ENCODE peak calls at places on chromosomes 13 and 19, in ten cellular contexts. A is IMR-90, T is spleen, R is body of pancreas, M is astrocyte of the spinal cord, V is tibial nerve, S is tibial artery, H is cardiac muscle cell, I is BJ, J is fibroblast of mammary gland. P is an unnamed sample.

GRCh38 chr19:31292639-31293185 is 56.5 kb downstream of the TSHZ3 start:
- DNase-seq in H (no peak), A (no peak), S (no peak), I (no peak), J (no peak), R (no peak), T (no peak), V (no peak), M (no peak), P (no peak)

GRCh38 chr19:28140201-28140600 is 1072.8 kb downstream of the UQCRFS1 start:
- DNase-seq in V (no peak), M (no peak), A (no peak), J (no peak), I (no peak), S (no peak), R (no peak), H (no peak), T (no peak), P (no peak)

GRCh38 chr19:1855828-1856255 is 7.5 kb downstream of the KLF16 start:
- DNase-seq in T (peak), J (no peak), R (no peak), M (no peak), A (peak), V (no peak), H (no peak), S (no peak), I (no peak), P (no peak)

GRCh38 chr13:49454388-49455015 is 10.4 kb downstream of the SETDB2 start:
- DNase-seq in T (no peak), J (peak), R (no peak), H (no peak), A (peak), I (peak), V (no peak), S (no peak), M (peak), P (no peak)

GRCh38 chr13:48829536-48829935 is 146.2 kb upstream of the FNDC3A start:
- DNase-seq in J (no peak), R (no peak), I (no peak), S (no peak), T (no peak), A (no peak), H (no peak), V (no peak), M (no peak), P (no peak)

GRCh38 chr13:41670873-41671443 is 213.6 kb downstream of the RGCC start:
- DNase-seq in A (no peak), V (no peak), I (no peak), T (no peak), S (no peak), H (no peak), M (no peak), R (no peak), J (no peak), P (no peak)

GRCh38 chr19:33812388-33813330 is 16.0 kb downstream of the KCTD15 start:
- DNase-seq in H (no peak), I (no peak), R (no peak), V (no peak), J (no peak), A (no peak), T (peak), S (peak), M (no peak), P (no peak)

GRCh38 chr19:38977445-38978314 is 2.1 kb upstream of the FBXO17 start:
- DNase-seq in V (no peak), A (peak), T (no peak), I (no peak), H (no peak), R (no peak), J (no peak), S (no peak), M (no peak), P (peak)

GRCh38 chr19:15442142-15442920 is 7.4 kb downstream of the WIZ start:
- DNase-seq in V (no peak), M (no peak), S (no peak), T (no peak), I (no peak), J (no peak), H (no peak), R (no peak), A (no peak), P (no peak)

GRCh38 chr13:60398949-60399589 is 2.0 kb downstream of the TDRD3 start:
- DNase-seq in R (no peak), A (peak), H (peak), J (peak), M (peak), I (no peak), V (no peak), S (no peak), T (no peak), P (no peak)

GRCh38 chr13:43529796-43530195 is 257.0 kb downstream of the ENOX1 start:
- DNase-seq in H (no peak), A (no peak), R (no peak), M (no peak), T (no peak), J (no peak), I (no peak), S (no peak), V (no peak), P (peak)

GRCh38 chr13:20814224-20814910 is 40.6 kb upstream of the EEF1AKMT1 start:
- DNase-seq in A (peak), M (peak), R (peak), H (peak), J (peak), I (peak), V (peak), T (no peak), S (peak), P (peak)

GRCh38 chr19:13961826-13962737 is 9.8 kb downstream of the DCAF15 start:
- DNase-seq in A (peak), I (no peak), T (no peak), V (no peak), M (no peak), H (peak), J (peak), S (no peak), R (no peak), P (no peak)

GRCh38 chr19:39193785-39194184 is 3.0 kb upstream of the NCCRP1 start:
- DNase-seq in S (no peak), M (no peak), V (no peak), A (no peak), I (no peak), J (no peak), H (peak), T (no peak), R (peak), P (no peak)

GRCh38 chr19:50978772-50979390 is 4.8 kb downstream of the KLK7 start:
- DNase-seq in J (no peak), S (no peak), M (no peak), T (no peak), A (no peak), V (no peak), R (no peak), H (no peak), I (no peak), P (no peak)

GRCh38 chr13:43307921-43308433 is 284.6 kb downstream of the DNAJC15 start:
- DNase-seq in J (peak), R (peak), M (peak), S (peak), T (no peak), A (peak), V (peak), H (peak), I (peak), P (peak)

GRCh38 chr19:821976-822773 is 420 bp upstream of the PLPPR3 start:
- DNase-seq in T (no peak), M (no peak), V (no peak), S (no peak), A (no peak), J (no peak), I (no peak), R (no peak), H (no peak), P (no peak)
- H3K4me3 ChIP-seq in T (peak), M (peak), V (peak), S (no peak), A (peak), J (no peak), I (peak), R (no peak), H (peak), P (no peak)

GRCh38 chr19:42360787-42361544 is 29.1 kb downstream of the CNFN start:
- DNase-seq in A (no peak), J (no peak), T (no peak), H (no peak), M (no peak), I (no peak), V (no peak), R (no peak), S (no peak), P (no peak)
- TF ChIP-seq CTCF in A (no peak), J (no peak), T (no peak), H (no peak), M (no peak), I (no peak), V (no peak), R (no peak), S (no peak), P (no peak)

DNA sequence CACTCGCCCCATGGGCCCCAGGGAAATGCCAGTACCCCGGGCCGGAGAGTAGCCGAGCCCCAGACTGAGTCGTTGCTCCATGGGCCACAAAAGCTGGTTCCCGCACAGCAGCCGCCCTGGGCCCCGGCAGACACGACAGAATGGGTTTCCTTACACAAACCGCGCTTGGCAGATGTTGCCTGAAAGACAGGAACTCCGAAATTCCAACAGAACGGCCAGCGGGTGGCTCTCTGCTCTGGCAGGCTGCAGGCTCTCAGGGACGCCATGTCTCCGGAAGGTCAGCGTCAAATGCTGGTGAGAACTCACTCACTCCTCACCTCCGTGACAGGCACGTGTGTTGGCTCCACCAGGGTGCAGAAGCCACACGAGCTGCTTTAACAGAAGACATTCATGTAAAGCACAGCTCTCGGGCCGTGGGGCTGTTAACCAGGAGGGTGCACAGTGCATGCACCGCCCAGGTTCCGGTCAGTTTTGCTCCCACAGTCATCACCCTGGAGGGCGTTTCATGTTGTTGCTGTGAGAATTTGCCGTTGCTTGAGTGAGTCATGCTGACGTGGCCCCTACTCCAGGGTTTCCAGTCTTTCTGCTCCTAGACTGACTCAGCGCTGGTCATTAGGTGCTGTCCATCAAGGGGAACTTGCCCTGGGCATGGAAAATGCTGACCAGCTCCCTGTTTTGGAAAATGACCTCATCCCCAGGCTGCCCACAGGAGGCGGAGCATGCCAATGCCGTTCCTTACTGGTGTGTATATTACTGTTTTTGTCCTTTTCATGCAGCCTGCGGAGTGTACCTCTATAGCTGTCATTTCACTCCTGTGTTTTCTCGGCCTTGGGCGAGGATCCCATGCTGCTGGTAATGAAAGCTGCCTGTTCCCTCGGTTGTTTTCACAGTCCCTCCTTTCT is 44.8 kb downstream of the ANKRD10 start:
- DNase-seq in H (peak), V (peak), J (peak), S (peak), A (peak), R (peak), T (peak), I (peak), M (peak), P (peak)
- H3K4me3 ChIP-seq in H (no peak), V (peak), J (peak), S (peak), A (peak), R (no peak), T (peak), I (peak), M (peak), P (peak)

GRCh38 chr19:6047741-6048231 is 62.5 kb downstream of the RFX2 start:
- DNase-seq in S (no peak), T (no peak), V (no peak), A (peak), J (peak), M (peak), I (no peak), H (peak), R (no peak), P (peak)
- TF ChIP-seq CTCF in S (peak), T (no peak), V (peak), A (peak), J (peak), M (peak), I (peak), H (peak), R (peak), P (peak)

P was measured in epithelial cell of esophagus.